ENCODE peak calls at places on chromosomes 13 and 19, in five cellular contexts. E, G, M, U and P are unnamed samples. For H3K4me1, the result is how much of the 10 kb centered on the place peaks cover.

GRCh38 chr13:85650613-85651012 is 148.6 kb downstream of the SLITRK6 start:
- DNase-seq in E (no peak), G (no peak), M (no peak), U (no peak), P (no peak)

GRCh38 chr13:97975280-97975850 is 21.9 kb downstream of the IPO5 start:
- DNase-seq in E (no peak), G (no peak), M (no peak), U (peak), P (no peak)

GRCh38 chr13:105603283-105603682 is 932.2 kb downstream of the EFNB2 start:
- DNase-seq in E (no peak), G (no peak), M (no peak), U (no peak), P (no peak)

GRCh38 chr13:38674208-38674607 is 12.7 kb upstream of the FREM2 start:
- DNase-seq in E (no peak), G (no peak), M (no peak), U (no peak), P (no peak)

GRCh38 chr13:48303331-48304131 is at the start of gene RB1:
- DNase-seq in E (peak), G (peak), M (peak), U (peak), P (peak)

GRCh38 chr13:34833562-34834182 is 108.4 kb upstream of the NBEA start:
- DNase-seq in E (no peak), G (no peak), M (no peak), U (no peak), P (no peak)

GRCh38 chr19:17703823-17704463 is 15.3 kb upstream of the MAP1S start:
- DNase-seq in E (no peak), G (peak), M (no peak), U (no peak), P (no peak)

GRCh38 chr13:101575591-101575990 is 123.1 kb downstream of the ITGBL1 start:
- DNase-seq in E (no peak), G (no peak), M (no peak), U (no peak), P (peak)

GRCh38 chr13:23292596-23292995 is 111.8 kb downstream of the SGCG start:
- DNase-seq in E (no peak), G (no peak), M (no peak), U (no peak), P (no peak)

GRCh38 chr19:23817519-23817918 is 58.8 kb upstream of the ZNF681 start:
- DNase-seq in E (no peak), G (peak), M (no peak), U (no peak), P (peak)

DNA sequence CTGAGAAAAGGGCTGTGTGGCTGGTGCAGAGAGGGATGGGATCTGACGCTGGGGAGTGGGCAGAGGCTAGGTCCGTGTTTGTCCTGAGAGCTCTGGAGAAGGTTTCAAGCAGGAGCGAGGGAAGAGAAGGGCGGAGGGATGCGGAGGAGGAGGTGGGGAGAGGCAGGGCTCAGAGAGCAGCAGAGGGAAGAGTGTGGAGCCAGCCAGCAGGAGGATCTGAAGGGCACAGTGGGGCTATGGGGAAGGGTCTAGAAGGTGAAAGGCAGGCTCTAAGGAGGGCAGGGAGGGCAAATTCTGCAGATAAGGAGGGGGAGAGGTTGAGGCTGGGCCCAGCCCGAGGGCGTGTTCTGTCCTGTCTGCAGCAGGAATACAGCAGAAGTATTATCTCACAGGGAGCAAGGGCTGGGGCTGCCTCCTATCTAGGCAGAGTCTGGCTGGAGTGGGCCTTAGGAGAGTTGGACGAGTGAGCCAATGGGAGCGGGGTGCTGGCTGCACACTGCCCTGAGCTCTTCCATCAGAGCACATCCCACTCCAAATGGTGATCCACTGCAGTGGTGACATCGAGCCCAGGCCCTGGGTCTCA is 6.1 kb downstream of the AP2A1 start:
- DNase-seq in E (no peak), G (no peak), M (no peak), U (no peak), P (no peak)
- TF ChIP-seq POLR2A in E (no peak), G (no peak), M (no peak), U (no peak), P (no peak)

DNA sequence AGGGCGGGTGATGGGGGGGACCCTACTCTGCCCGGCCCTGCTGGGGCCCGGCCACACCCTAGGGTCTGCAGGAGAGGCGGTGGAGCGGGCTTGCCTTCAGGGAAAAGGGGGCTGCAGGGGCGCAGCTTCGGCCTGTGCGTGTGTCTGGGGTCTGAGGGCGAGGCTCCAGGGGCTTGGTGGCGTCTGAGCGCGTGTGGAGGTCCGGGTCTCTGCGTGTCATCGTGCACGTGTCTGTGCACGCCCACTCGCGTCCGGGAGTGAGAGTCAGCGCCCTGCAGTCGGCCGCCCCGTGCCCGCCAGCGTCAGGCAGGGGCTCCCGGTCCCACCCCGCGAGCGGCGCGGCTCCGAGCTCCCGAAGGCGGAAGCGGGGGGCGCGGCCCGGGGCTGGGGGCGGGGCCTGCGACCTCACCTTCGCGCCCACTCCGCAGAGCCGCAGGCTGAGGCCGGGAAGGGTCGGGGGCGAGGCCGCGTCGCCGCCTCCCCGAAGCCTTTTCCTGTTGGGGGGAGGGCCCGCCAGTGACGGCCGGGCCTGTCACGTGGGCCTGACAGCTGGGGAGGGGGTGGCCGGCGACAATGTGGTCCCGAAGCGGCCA is at the start of gene ARHGAP45:
- DNase-seq in E (no peak), G (peak), M (no peak), U (no peak), P (no peak)
- H3K4me1 ChIP-seq in E (under half), G (under half), M (under half), U (under half), P (under half)

GRCh38 chr13:113968463-113969310 is 5.2 kb downstream of the C13orf46 start:
- DNase-seq in E (no peak), G (no peak), M (no peak), U (no peak), P (no peak)

GRCh38 chr13:113965968-113966884 is 7.7 kb downstream of the C13orf46 start:
- DNase-seq in E (no peak), G (no peak), M (no peak), U (no peak), P (no peak)

GRCh38 chr13:113965383-113965874 is 8.4 kb downstream of the C13orf46 start:
- DNase-seq in E (no peak), G (no peak), M (no peak), U (no peak), P (no peak)

GRCh38 chr13:113967729-113968462 is 6.0 kb downstream of the C13orf46 start:
- DNase-seq in E (no peak), G (peak), M (no peak), U (no peak), P (peak)

GRCh38 chr13:113967206-113967720 is 6.6 kb downstream of the C13orf46 start:
- DNase-seq in E (no peak), G (no peak), M (no peak), U (no peak), P (no peak)
- TF ChIP-seq CTCF in E (no peak), G (no peak), M (no peak), U (no peak), P (no peak)

GRCh38 chr19:18802354-18802753 is 11.2 kb upstream of the COMP start:
- DNase-seq in E (no peak), G (no peak), M (no peak), U (no peak), P (no peak)
- TF ChIP-seq POLR2A in E (no peak), G (no peak), M (no peak), U (no peak), P (no peak)

GRCh38 chr13:50598338-50598737 is 245.2 kb downstream of the DLEU7 start:
- DNase-seq in E (peak), G (no peak), M (no peak), U (no peak), P (no peak)
- H3K4me1 ChIP-seq in E (under half), G (under half), M (under half), U (under half), P (under half)